ENCODE peak calls at places on chromosomes 3 and 15, in four cellular contexts. S is left lung, J is ovary, Y is uterus. U is an unnamed sample.
A peak's percentile ranks its signal among the peaks of the same experiment; 100 is the strongest.

GRCh38 chr3:31461441-31461840 is 71.3 kb upstream of the STT3B start:
- DNase-seq in S (no peak), Y (no peak), J (no peak), U (no peak)

GRCh38 chr3:163490119-163490518 is 1588.2 kb downstream of the SI start:
- DNase-seq in S (peak; percentile 21), J (no peak), Y (no peak), U (no peak)

GRCh38 chr3:95775486-95776094 is 1038.8 kb upstream of the EPHA6 start:
- DNase-seq in S (no peak), Y (no peak), J (no peak), U (no peak)

GRCh38 chr15:55240125-55240760 is 43.5 kb upstream of the RSL24D1 start:
- DNase-seq in Y (no peak), S (no peak), J (no peak), U (no peak)

GRCh38 chr15:44296625-44297524 is 8.4 kb downstream of the GOLM2 start:
- DNase-seq in J (no peak), S (no peak), Y (no peak), U (no peak)

GRCh38 chr15:67803996-67804843 is 21.1 kb upstream of the SKOR1 start:
- DNase-seq in S (peak; percentile 60), Y (no peak), J (no peak), U (no peak)

GRCh38 chr15:38050529-38050928 is 116.1 kb downstream of the TMCO5A start:
- DNase-seq in S (no peak), J (no peak), Y (no peak), U (no peak)

GRCh38 chr3:933311-933710 is 159.5 kb upstream of the CNTN6 start:
- DNase-seq in Y (no peak), S (no peak), J (no peak), U (no peak)

GRCh38 chr3:67635257-67635656 is 19.2 kb downstream of the SUCLG2 start:
- DNase-seq in J (no peak), Y (no peak), S (no peak), U (no peak)

DNA sequence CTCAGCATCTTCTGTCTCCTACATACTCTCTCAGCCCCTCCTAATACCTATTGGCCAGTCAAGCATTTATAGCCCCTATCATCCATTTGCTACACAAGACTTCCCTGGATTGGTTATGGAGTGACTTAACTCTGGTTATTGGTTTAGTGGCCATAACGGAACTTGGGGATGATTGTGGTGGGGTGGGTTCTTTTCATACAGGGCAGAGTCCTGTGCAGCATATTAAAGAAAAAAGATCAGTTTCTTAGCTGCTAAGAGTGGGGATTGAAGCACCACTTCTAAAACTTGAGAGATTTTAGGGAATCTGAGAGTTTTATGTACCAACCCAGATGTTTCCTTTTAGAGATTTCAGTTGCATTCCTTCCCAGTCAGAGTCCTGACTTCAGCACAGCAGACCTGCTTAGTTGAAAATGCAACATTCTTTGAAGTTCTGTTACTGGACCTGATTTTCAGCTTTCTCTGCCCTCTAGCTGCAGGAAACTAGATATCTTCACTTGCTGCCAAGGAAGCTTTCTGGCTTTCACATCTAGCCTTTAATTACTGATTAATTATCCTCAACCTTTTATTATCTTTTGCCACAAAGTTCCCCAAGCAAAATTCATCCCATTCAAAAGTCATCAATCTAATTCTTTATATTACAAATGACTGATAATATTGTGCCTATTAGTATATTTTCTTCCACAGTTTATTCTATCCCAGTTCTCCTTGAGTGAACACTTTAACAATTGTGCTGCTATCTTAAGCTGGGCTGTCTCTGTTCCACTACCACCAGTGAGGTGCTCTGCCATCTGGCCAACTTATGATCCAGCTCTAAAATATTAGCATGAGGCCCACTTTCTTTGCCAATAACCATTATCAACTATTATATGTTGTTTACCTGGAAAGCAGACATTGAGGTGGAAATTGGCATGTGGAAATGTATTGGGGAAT is 906.0 kb upstream of the ALCAM start:
- DNase-seq in J (no peak), S (no peak), Y (no peak), U (no peak)
- TF ChIP-seq CTCF in J (no peak), S (no peak), Y (no peak), U (peak; percentile 25)

GRCh38 chr3:50155891-50156290 is 767 bp downstream of the SEMA3F start:
- DNase-seq in J (no peak), S (no peak), Y (no peak), U (no peak)

GRCh38 chr3:50154840-50155490 is at the start of gene SEMA3F:
- DNase-seq in S (peak; percentile 92), Y (peak; percentile 60), J (peak; percentile 39), U (peak; percentile 78)

GRCh38 chr3:50155491-50155878 is 361 bp downstream of the SEMA3F start:
- DNase-seq in Y (no peak), S (no peak), J (no peak), U (no peak)

GRCh38 chr3:50153782-50154475 is 1.2 kb upstream of the SEMA3F start:
- DNase-seq in Y (no peak), S (no peak), J (no peak), U (no peak)

GRCh38 chr3:50154476-50154839 is 666 bp upstream of the SEMA3F start:
- DNase-seq in S (no peak), Y (no peak), J (no peak), U (peak; percentile 69)
- H3K27ac ChIP-seq in S (no peak overlapping the region), Y (no peak overlapping the region), J (no peak overlapping the region), U (no peak overlapping the region)

GRCh38 chr3:55485208-55485791 is 1.8 kb downstream of the WNT5A start:
- DNase-seq in Y (peak; percentile 70), J (peak; percentile 87), S (peak; percentile 90), U (peak; percentile 72)
- H3K9me3 ChIP-seq in Y (no peaks in the 10 kb centered on the region), J (no peaks in the 10 kb centered on the region), S (no peaks in the 10 kb centered on the region), U (no peaks in the 10 kb centered on the region)

DNA sequence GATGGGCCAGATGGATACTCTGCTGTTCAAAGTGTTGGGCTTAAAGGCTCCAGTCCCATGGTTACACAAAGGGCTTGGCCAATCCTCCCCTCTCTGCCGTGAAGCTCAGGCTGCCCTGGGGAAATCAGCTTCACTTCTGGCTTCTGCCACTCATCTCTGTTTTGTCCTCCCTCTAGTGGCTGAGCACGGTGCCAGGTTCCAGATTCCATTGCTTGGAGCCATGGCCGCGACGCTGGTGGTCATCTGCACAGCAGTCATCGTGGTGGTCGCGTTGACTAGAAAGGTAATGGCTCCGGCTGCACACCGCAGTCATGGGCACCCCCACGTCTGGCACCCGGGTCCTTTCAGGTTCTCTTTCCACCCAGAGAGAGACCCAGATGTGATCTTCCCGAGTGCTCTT is 5.6 kb downstream of the TIGIT start:
- DNase-seq in S (peak; percentile 61), J (no peak), Y (no peak), U (no peak)
- TF ChIP-seq CTCF in S (no peak), J (no peak), Y (no peak), U (peak; percentile 20)

U was measured in ascending aorta.